ENCODE peak calls at places on chromosome 5, in ten cellular contexts. One of them, this sample, is unnamed.

GRCh38 chr5:132011561-132012384 is at the start of gene ACSL6:
- DNase-seq in right lobe of liver: peak
- DNase-seq in NCI-H774: peak
- DNase-seq in NCI-H1694 treated with DMSO at 0.1 percent for 48 hours: no peak
- DNase-seq in activated gamma-delta T cell treated with anti-CD3 and anti-CD28 coated beads, Interleukin-2, amount 50 U/mL, for 16 hours: no peak
- DNase-seq in Calu3: peak
- DNase-seq in fibroblast of mammary gland: no peak
- DNase-seq in GM03348: peak
- DNase-seq in activated T-cell treated with anti-CD3 and anti-CD28 coated beads, Interleukin-2, amount 50 U/mL, for 1 hour: peak
- DNase-seq in AG09319: no peak
- DNase-seq in this sample: no peak

GRCh38 chr5:177332031-177332895 is 19.2 kb downstream of the LMAN2 start:
- DNase-seq in right lobe of liver: no peak
- DNase-seq in NCI-H774: no peak
- DNase-seq in NCI-H1694 treated with DMSO at 0.1 percent for 48 hours: no peak
- DNase-seq in activated gamma-delta T cell treated with anti-CD3 and anti-CD28 coated beads, Interleukin-2, amount 50 U/mL, for 16 hours: no peak
- DNase-seq in Calu3: no peak
- DNase-seq in fibroblast of mammary gland: no peak
- DNase-seq in GM03348: no peak
- DNase-seq in activated T-cell treated with anti-CD3 and anti-CD28 coated beads, Interleukin-2, amount 50 U/mL, for 1 hour: no peak
- DNase-seq in AG09319: no peak
- DNase-seq in this sample: no peak

GRCh38 chr5:1479581-1480188 is 34.4 kb upstream of the SLC6A3 start:
- DNase-seq in right lobe of liver: peak
- DNase-seq in NCI-H774: no peak
- DNase-seq in NCI-H1694 treated with DMSO at 0.1 percent for 48 hours: peak
- DNase-seq in activated gamma-delta T cell treated with anti-CD3 and anti-CD28 coated beads, Interleukin-2, amount 50 U/mL, for 16 hours: peak
- DNase-seq in Calu3: no peak
- DNase-seq in fibroblast of mammary gland: peak
- DNase-seq in GM03348: peak
- DNase-seq in activated T-cell treated with anti-CD3 and anti-CD28 coated beads, Interleukin-2, amount 50 U/mL, for 1 hour: peak
- DNase-seq in AG09319: peak
- DNase-seq in this sample: no peak

GRCh38 chr5:142316051-142316450 is 8.8 kb downstream of the SPRY4 start:
- DNase-seq in right lobe of liver: no peak
- DNase-seq in NCI-H774: peak
- DNase-seq in NCI-H1694 treated with DMSO at 0.1 percent for 48 hours: peak
- DNase-seq in activated gamma-delta T cell treated with anti-CD3 and anti-CD28 coated beads, Interleukin-2, amount 50 U/mL, for 16 hours: no peak
- DNase-seq in Calu3: no peak
- DNase-seq in fibroblast of mammary gland: peak
- DNase-seq in GM03348: peak
- DNase-seq in activated T-cell treated with anti-CD3 and anti-CD28 coated beads, Interleukin-2, amount 50 U/mL, for 1 hour: no peak
- DNase-seq in AG09319: peak
- DNase-seq in this sample: no peak

GRCh38 chr5:77898385-77898784 is 122.2 kb upstream of the TBCA start:
- DNase-seq in right lobe of liver: no peak
- DNase-seq in NCI-H774: no peak
- DNase-seq in NCI-H1694 treated with DMSO at 0.1 percent for 48 hours: no peak
- DNase-seq in activated gamma-delta T cell treated with anti-CD3 and anti-CD28 coated beads, Interleukin-2, amount 50 U/mL, for 16 hours: no peak
- DNase-seq in Calu3: no peak
- DNase-seq in fibroblast of mammary gland: no peak
- DNase-seq in GM03348: no peak
- DNase-seq in activated T-cell treated with anti-CD3 and anti-CD28 coated beads, Interleukin-2, amount 50 U/mL, for 1 hour: no peak
- DNase-seq in AG09319: no peak
- DNase-seq in this sample: no peak

GRCh38 chr5:172361566-172362238 is 78.1 kb upstream of the UBTD2 start:
- DNase-seq in right lobe of liver: no peak
- DNase-seq in NCI-H774: no peak
- DNase-seq in NCI-H1694 treated with DMSO at 0.1 percent for 48 hours: no peak
- DNase-seq in activated gamma-delta T cell treated with anti-CD3 and anti-CD28 coated beads, Interleukin-2, amount 50 U/mL, for 16 hours: no peak
- DNase-seq in Calu3: peak
- DNase-seq in fibroblast of mammary gland: peak
- DNase-seq in GM03348: peak
- DNase-seq in activated T-cell treated with anti-CD3 and anti-CD28 coated beads, Interleukin-2, amount 50 U/mL, for 1 hour: no peak
- DNase-seq in AG09319: peak
- DNase-seq in this sample: no peak

GRCh38 chr5:111461261-111461671 is 51.1 kb downstream of the STARD4 start:
- DNase-seq in right lobe of liver: no peak
- DNase-seq in NCI-H774: peak
- DNase-seq in NCI-H1694 treated with DMSO at 0.1 percent for 48 hours: peak
- DNase-seq in activated gamma-delta T cell treated with anti-CD3 and anti-CD28 coated beads, Interleukin-2, amount 50 U/mL, for 16 hours: no peak
- DNase-seq in Calu3: no peak
- DNase-seq in fibroblast of mammary gland: peak
- DNase-seq in GM03348: peak
- DNase-seq in activated T-cell treated with anti-CD3 and anti-CD28 coated beads, Interleukin-2, amount 50 U/mL, for 1 hour: no peak
- DNase-seq in AG09319: no peak
- DNase-seq in this sample: no peak

GRCh38 chr5:93674138-93674537 is 67.3 kb downstream of the POU5F2 start:
- DNase-seq in right lobe of liver: no peak
- DNase-seq in NCI-H774: no peak
- DNase-seq in NCI-H1694 treated with DMSO at 0.1 percent for 48 hours: no peak
- DNase-seq in activated gamma-delta T cell treated with anti-CD3 and anti-CD28 coated beads, Interleukin-2, amount 50 U/mL, for 16 hours: no peak
- DNase-seq in Calu3: no peak
- DNase-seq in fibroblast of mammary gland: peak
- DNase-seq in GM03348: no peak
- DNase-seq in activated T-cell treated with anti-CD3 and anti-CD28 coated beads, Interleukin-2, amount 50 U/mL, for 1 hour: no peak
- DNase-seq in AG09319: no peak
- DNase-seq in this sample: no peak

GRCh38 chr5:167793700-167794099 is 497.7 kb upstream of the WWC1 start:
- DNase-seq in right lobe of liver: no peak
- DNase-seq in NCI-H774: no peak
- DNase-seq in NCI-H1694 treated with DMSO at 0.1 percent for 48 hours: no peak
- DNase-seq in activated gamma-delta T cell treated with anti-CD3 and anti-CD28 coated beads, Interleukin-2, amount 50 U/mL, for 16 hours: no peak
- DNase-seq in Calu3: no peak
- DNase-seq in fibroblast of mammary gland: no peak
- DNase-seq in GM03348: no peak
- DNase-seq in activated T-cell treated with anti-CD3 and anti-CD28 coated beads, Interleukin-2, amount 50 U/mL, for 1 hour: no peak
- DNase-seq in AG09319: no peak
- DNase-seq in this sample: no peak

GRCh38 chr5:132688536-132689409 is 15.0 kb downstream of the IL4 start:
- DNase-seq in right lobe of liver: no peak
- DNase-seq in NCI-H774: no peak
- DNase-seq in NCI-H1694 treated with DMSO at 0.1 percent for 48 hours: no peak
- DNase-seq in activated gamma-delta T cell treated with anti-CD3 and anti-CD28 coated beads, Interleukin-2, amount 50 U/mL, for 16 hours: no peak
- DNase-seq in Calu3: no peak
- DNase-seq in fibroblast of mammary gland: no peak
- DNase-seq in GM03348: peak
- DNase-seq in activated T-cell treated with anti-CD3 and anti-CD28 coated beads, Interleukin-2, amount 50 U/mL, for 1 hour: no peak
- DNase-seq in AG09319: no peak
- DNase-seq in this sample: no peak

GRCh38 chr5:146290318-146290717 is 48.3 kb upstream of the POU4F3 start:
- DNase-seq in right lobe of liver: no peak
- DNase-seq in NCI-H774: no peak
- DNase-seq in NCI-H1694 treated with DMSO at 0.1 percent for 48 hours: no peak
- DNase-seq in activated gamma-delta T cell treated with anti-CD3 and anti-CD28 coated beads, Interleukin-2, amount 50 U/mL, for 16 hours: no peak
- DNase-seq in Calu3: no peak
- DNase-seq in fibroblast of mammary gland: peak
- DNase-seq in GM03348: no peak
- DNase-seq in activated T-cell treated with anti-CD3 and anti-CD28 coated beads, Interleukin-2, amount 50 U/mL, for 1 hour: no peak
- DNase-seq in AG09319: no peak
- DNase-seq in this sample: no peak

This sample was measured in esophagus muscularis mucosa.